ENCODE peak calls at places on chromosome 14, in nine cellular contexts. P is endodermal cell, W is fibroblast of lung, Y is HCT116, R is uterus, D is mammary epithelial cell, Z is right atrium auricular region, I is prostate gland, S is brain microvascular endothelial cell. K is an unnamed sample.

GRCh38 chr14:92520102-92520651 is 6.6 kb downstream of the RIN3 start:
- DNase-seq in P (no peak), W (no peak), Y (no peak), R (no peak), D (no peak), Z (no peak), I (no peak), S (no peak), K (no peak)

GRCh38 chr14:32950584-32950983 is 11.9 kb downstream of the NPAS3 start:
- DNase-seq in P (no peak), W (peak; percentile 81), Y (no peak), R (no peak), D (no peak), Z (no peak), I (no peak), S (peak; percentile 48), K (no peak)

GRCh38 chr14:64801800-64802199 is 77.9 kb downstream of the SPTB start:
- DNase-seq in P (peak; percentile 88), W (no peak), Y (no peak), R (no peak), D (no peak), Z (no peak), I (no peak), S (peak; percentile 36), K (no peak)

GRCh38 chr14:65357091-65357490 is 55.4 kb upstream of the FUT8 start:
- DNase-seq in P (no peak), W (peak; percentile 24), Y (no peak), R (no peak), D (peak; percentile 69), Z (no peak), I (no peak), S (no peak), K (no peak)

GRCh38 chr14:35808076-35808657 is 928 bp downstream of the RALGAPA1 start:
- DNase-seq in P (peak; percentile 68), W (peak; percentile 10), Y (no peak), R (peak; percentile 28), D (peak; percentile 58), Z (no peak), I (peak; percentile 68), S (no peak), K (no peak)

GRCh38 chr14:37197421-37198272 is at the start of gene MIPOL1:
- DNase-seq in P (peak; percentile 87), W (peak; percentile 89), Y (peak; percentile 68), R (peak; percentile 83), D (peak; percentile 89), Z (peak; percentile 78), I (peak; percentile 79), S (peak; percentile 78), K (peak; percentile 41)

GRCh38 chr14:36227802-36228201 is 51.3 kb upstream of the PTCSC3 start:
- DNase-seq in P (no peak), W (peak; percentile 48), Y (no peak), R (no peak), D (peak; percentile 5), Z (no peak), I (no peak), S (no peak), K (no peak)

GRCh38 chr14:105248368-105249174 is at the start of gene BTBD6:
- DNase-seq in P (peak; percentile 93), W (peak; percentile 84), Y (peak; percentile 61), R (peak; percentile 77), D (peak; percentile 79), Z (peak; percentile 90), I (peak; percentile 86), S (peak; percentile 64), K (peak; percentile 4)

GRCh38 chr14:52071675-52072074 is 2.8 kb upstream of the NID2 start:
- DNase-seq in P (no peak), W (no peak), Y (no peak), R (no peak), D (no peak), Z (no peak), I (no peak), S (peak; percentile 48), K (no peak)

GRCh38 chr14:64683264-64683663 is 21.0 kb upstream of the PLEKHG3 start:
- DNase-seq in P (no peak), W (no peak), Y (no peak), R (no peak), D (no peak), Z (no peak), I (no peak), S (no peak), K (no peak)

GRCh38 chr14:53109028-53109687 is 44.0 kb downstream of the DDHD1 start:
- DNase-seq in P (no peak), W (no peak), Y (no peak), R (no peak), D (no peak), Z (no peak), I (no peak), S (no peak), K (no peak)

GRCh38 chr14:58844544-58844943 is 206.8 kb downstream of the DACT1 start:
- DNase-seq in P (no peak), W (no peak), Y (no peak), R (no peak), D (no peak), Z (no peak), I (no peak), S (no peak), K (no peak)

GRCh38 chr14:24132976-24133375 is 2.5 kb downstream of the FITM1 start:
- DNase-seq in P (no peak), W (no peak), Y (no peak), R (no peak), D (no peak), Z (no peak), I (no peak), S (no peak), K (no peak)

GRCh38 chr14:105197274-105197673 is 16.2 kb upstream of the NUDT14 start:
- DNase-seq in P (no peak), W (peak; percentile 25), Y (no peak), R (no peak), D (peak; percentile 31), Z (peak; percentile 71), I (no peak), S (no peak), K (no peak)

GRCh38 chr14:23380197-23381016 is 3.6 kb downstream of the CMTM5 start:
- DNase-seq in P (no peak), W (no peak), Y (no peak), R (no peak), D (no peak), Z (no peak), I (no peak), S (no peak), K (no peak)

GRCh38 chr14:20820063-20820904 is 17.6 kb upstream of the RNASE1 start:
- DNase-seq in P (peak; percentile 84), W (no peak), Y (no peak), R (no peak), D (peak; percentile 9), Z (no peak), I (no peak), S (no peak), K (no peak)

GRCh38 chr14:95200404-95200803 is 43.1 kb upstream of the DICER1 start:
- DNase-seq in P (no peak), W (no peak), Y (no peak), R (no peak), D (no peak), Z (no peak), I (no peak), S (no peak), K (no peak)

GRCh38 chr14:104932676-104933631 is 8.3 kb downstream of the PLD4 start:
- DNase-seq in P (peak; percentile 93), W (peak; percentile 62), Y (peak; percentile 38), R (peak; percentile 88), D (peak; percentile 68), Z (peak; percentile 81), I (peak; percentile 74), S (peak; percentile 35), K (no peak)

GRCh38 chr14:104048758-104049496 is 36.6 kb upstream of the ASPG start:
- DNase-seq in P (no peak), W (peak; percentile 6), Y (no peak), R (no peak), D (peak; percentile 59), Z (no peak), I (no peak), S (peak; percentile 37), K (peak; percentile 82)

GRCh38 chr14:104593710-104594121 is 10.9 kb downstream of the TMEM179 start:
- DNase-seq in P (no peak), W (no peak), Y (no peak), R (no peak), D (no peak), Z (no peak), I (no peak), S (no peak), K (no peak)

GRCh38 chr14:95452176-95452889 is 64.1 kb downstream of the SYNE3 start:
- DNase-seq in P (peak; percentile 79), W (no peak), Y (no peak), R (no peak), D (no peak), Z (no peak), I (no peak), S (peak; percentile 3), K (no peak)

GRCh38 chr14:90750191-90750590 is 66.0 kb downstream of the TTC7B start:
- DNase-seq in P (no peak), W (no peak), Y (no peak), R (no peak), D (no peak), Z (no peak), I (no peak), S (no peak), K (no peak)

GRCh38 chr14:77314043-77314442 is 6.6 kb downstream of the POMT2 start:
- DNase-seq in P (peak; percentile 77), W (peak; percentile 57), Y (no peak), R (peak; percentile 56), D (peak; percentile 93), Z (no peak), I (peak; percentile 55), S (peak; percentile 26), K (peak; percentile 91)
- TF ChIP-seq CTCF in P (no peak), W (no peak), Y (no peak), R (no peak), D (no peak), Z (no peak), I (no peak), S (no peak), K (no peak)

GRCh38 chr14:50853891-50854290 is 18.0 kb upstream of the ABHD12B start:
- DNase-seq in P (no peak), W (no peak), Y (no peak), R (no peak), D (no peak), Z (no peak), I (no peak), S (no peak), K (no peak)
- H3K4me3 ChIP-seq in P (no peak overlapping the region), W (no peak overlapping the region), Y (no peak overlapping the region), R (no peak overlapping the region), D (no peak overlapping the region), Z (no peak overlapping the region), I (no peak overlapping the region), S (no peak overlapping the region), K (no peak overlapping the region)

GRCh38 chr14:61694830-61695694 is at the start of gene HIF1A:
- DNase-seq in P (peak; percentile 99), W (peak; percentile 99), Y (peak; percentile 94), R (peak; percentile 95), D (peak; percentile 99), Z (peak; percentile 96), I (peak; percentile 97), S (peak; percentile 96), K (peak; percentile 74)
- TF ChIP-seq CTCF in P (no peak), W (peak; percentile 37), Y (no peak), R (no peak), D (peak; percentile 37), Z (no peak), I (no peak), S (peak; percentile 53), K (peak; percentile 39)

DNA sequence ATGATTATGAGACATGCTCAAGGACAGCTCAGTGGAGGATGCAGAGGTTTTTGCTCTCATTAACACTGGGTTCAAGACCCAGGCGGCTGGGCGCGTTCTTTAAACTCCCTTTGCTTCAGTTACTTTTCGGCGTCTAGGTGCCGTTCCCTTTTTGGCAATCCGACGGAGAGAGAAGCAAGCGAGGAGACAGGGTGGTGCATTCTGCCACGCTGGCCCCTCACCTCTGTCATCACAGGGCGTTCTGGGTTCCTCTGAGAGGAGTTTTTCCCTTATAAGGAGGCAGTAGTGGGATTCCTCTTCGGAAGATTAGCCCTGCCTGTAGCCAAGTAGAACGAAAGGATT is 9.0 kb upstream of the NEMF start:
- DNase-seq in P (peak; percentile 86), W (peak; percentile 84), Y (no peak), R (peak; percentile 83), D (peak; percentile 64), Z (peak; percentile 83), I (peak; percentile 64), S (peak; percentile 69), K (peak; percentile 65)
- H3K4me3 ChIP-seq in P (peak overlapping the region; percentile 94), W (peak overlapping the region; percentile 98), Y (peak overlapping the region; percentile 77), R (peak overlapping the region; percentile 51), D (peak overlapping the region; percentile 87), Z (peak overlapping the region; percentile 64), I (peak overlapping the region; percentile 70), S (peak overlapping the region; percentile 72), K (peak overlapping the region; percentile 95)